ENCODE peak calls at places on chromosomes 6 and 20, in eight cellular contexts. T is HEK293T; F is stimulated activated naive CD4-positive, alpha-beta T cell treated with Interleukin-2 at 50 U/mL for 16 hours; H is CD4-positive, alpha-beta T cell; L is GDM1; V is NCI-H1436; P is GM23248; W is iris pigment epithelial cell. E is an unnamed sample.

GRCh38 chr6:127481628-127482027 is 22.4 kb upstream of the KIAA0408 start:
- DNase-seq in P (peak), V (no peak), L (no peak), W (peak), H (no peak), F (no peak), T (no peak), E (no peak)

GRCh38 chr6:31356216-31356945 is 598 bp downstream of the HLA-B start:
- DNase-seq in V (no peak), W (peak), T (no peak), L (no peak), F (peak), P (peak), H (no peak), E (peak)

GRCh38 chr6:26021350-26022165 is 59.0 kb downstream of the TRIM38 start:
- DNase-seq in F (peak), H (peak), T (peak), P (peak), L (peak), V (peak), W (peak), E (peak)

GRCh38 chr6:16432075-16433032 is 194.0 kb downstream of the GMPR start:
- DNase-seq in V (no peak), W (peak), H (no peak), L (no peak), P (peak), T (no peak), F (no peak), E (peak)

GRCh38 chr6:5499644-5500306 is 238.5 kb downstream of the FARS2 start:
- DNase-seq in W (peak), F (no peak), T (no peak), V (no peak), H (no peak), L (no peak), P (peak), E (peak)

GRCh38 chr6:131728296-131728939 is 17.6 kb upstream of the CTAGE9 start:
- DNase-seq in L (no peak), P (peak), H (no peak), T (no peak), W (no peak), V (no peak), F (no peak), E (peak)

GRCh38 chr6:159695984-159696383 is 2.9 kb upstream of the SOD2 start:
- DNase-seq in L (no peak), H (no peak), T (no peak), P (peak), W (peak), F (no peak), V (no peak), E (peak)

GRCh38 chr20:37343212-37343993 is 2.5 kb upstream of the SRC start:
- DNase-seq in T (no peak), H (no peak), F (no peak), W (no peak), P (no peak), L (no peak), V (no peak), E (no peak)

GRCh38 chr6:40727272-40727671 is 140.1 kb upstream of the LRFN2 start:
- DNase-seq in P (no peak), T (no peak), F (no peak), L (no peak), W (no peak), H (no peak), V (peak), E (no peak)

GRCh38 chr6:40097590-40097989 is 163.3 kb upstream of the MOCS1 start:
- DNase-seq in W (no peak), P (no peak), T (no peak), V (no peak), F (no peak), L (no peak), H (no peak), E (no peak)

GRCh38 chr6:158938220-158938619 is 61.8 kb downstream of the RSPH3 start:
- DNase-seq in F (no peak), L (no peak), V (no peak), W (no peak), H (no peak), T (no peak), P (no peak), E (no peak)

GRCh38 chr20:62702886-62703852 is 5.5 kb upstream of the NTSR1 start:
- DNase-seq in L (peak), V (no peak), W (peak), P (peak), F (peak), T (no peak), H (no peak), E (peak)

GRCh38 chr6:35086282-35086632 is 54.9 kb downstream of the TCP11 start:
- DNase-seq in V (no peak), P (no peak), H (no peak), W (no peak), F (no peak), T (no peak), L (no peak), E (no peak)

GRCh38 chr20:1829531-1829930 is 65.7 kb upstream of the SIRPA start:
- DNase-seq in W (no peak), H (no peak), F (no peak), L (no peak), T (no peak), P (no peak), V (no peak), E (no peak)

GRCh38 chr20:44068780-44069191 is 118.2 kb downstream of the JPH2 start:
- DNase-seq in T (no peak), H (no peak), V (no peak), L (no peak), W (no peak), F (no peak), P (no peak), E (no peak)

GRCh38 chr6:12431023-12431422 is 140.9 kb downstream of the EDN1 start:
- DNase-seq in V (no peak), P (no peak), W (no peak), H (no peak), T (no peak), L (no peak), F (no peak), E (no peak)

GRCh38 chr6:85126448-85127178 is 323.3 kb upstream of the NT5E start:
- DNase-seq in F (no peak), W (peak), V (no peak), L (peak), T (peak), H (no peak), P (peak), E (peak)

GRCh38 chr6:105573138-105573537 is 170.3 kb upstream of the PREP start:
- DNase-seq in P (peak), H (no peak), T (no peak), W (no peak), L (no peak), F (no peak), V (no peak), E (peak)

GRCh38 chr6:108653864-108654402 is 93.2 kb downstream of the FOXO3 start:
- DNase-seq in T (no peak), P (peak), H (no peak), F (no peak), W (peak), L (no peak), V (no peak), E (peak)

GRCh38 chr6:33459226-33459625 is 4.8 kb downstream of the ZBTB9 start:
- DNase-seq in F (no peak), P (no peak), L (no peak), H (no peak), V (no peak), T (no peak), W (no peak), E (no peak)

GRCh38 chr20:63697357-63697867 is 960 bp downstream of the TNFRSF6B start:
- DNase-seq in H (no peak), T (no peak), W (no peak), F (no peak), P (no peak), L (no peak), V (no peak), E (no peak)

GRCh38 chr20:19647992-19648391 is 110.1 kb upstream of the RIN2 start:
- DNase-seq in H (no peak), L (no peak), W (no peak), T (no peak), F (no peak), P (peak), V (no peak), E (no peak)

GRCh38 chr6:104123227-104123626 is 736.5 kb downstream of the HACE1 start:
- DNase-seq in F (no peak), V (no peak), P (no peak), T (no peak), H (no peak), W (no peak), L (no peak), E (no peak)

GRCh38 chr6:110567957-110568696 is 91.7 kb upstream of the SLC22A16 start:
- DNase-seq in T (no peak), V (peak), W (no peak), H (no peak), F (no peak), P (no peak), L (no peak), E (no peak)

GRCh38 chr20:30167540-30167939 is 1089.9 kb upstream of the DEFB115 start:
- DNase-seq in F (no peak), H (no peak), W (no peak), L (no peak), V (no peak), P (no peak), T (no peak), E (no peak)

GRCh38 chr20:48075591-48076174 is 290.4 kb upstream of the SULF2 start:
- DNase-seq in T (no peak), L (no peak), F (no peak), P (peak), H (no peak), V (no peak), W (no peak), E (peak)

GRCh38 chr6:136429681-136430080 is 120.5 kb downstream of the MAP7 start:
- DNase-seq in P (no peak), T (no peak), F (no peak), H (no peak), V (no peak), L (no peak), W (no peak), E (no peak)

GRCh38 chr6:12203001-12203400 is 87.2 kb upstream of the EDN1 start:
- DNase-seq in P (no peak), V (no peak), W (peak), F (no peak), T (no peak), H (no peak), L (no peak), E (no peak)

GRCh38 chr20:59152559-59153354 is 10.9 kb upstream of the ZNF831 start:
- DNase-seq in T (no peak), W (no peak), V (peak), L (no peak), H (no peak), F (no peak), P (no peak), E (no peak)

GRCh38 chr6:107823047-107823557 is 1.0 kb downstream of the SCML4 start:
- DNase-seq in P (no peak), L (no peak), H (peak), F (peak), V (no peak), T (no peak), W (no peak), E (no peak)

E was measured in AG20443.